ENCODE peak calls at places on chromosomes 4 and X, in eight cellular contexts. O is activated T-helper 1 cell treated with anti-CD3 and anti-CD28 coated beads, Interleukin-2, amount 50 U/mL, for 16 hours; R is T-cell; X is aorta; S is astrocyte of the spinal cord; G is WTC11; C is astrocyte; W is CD8-positive, alpha-beta memory T cell. J is an unnamed sample.

GRCh38 chr4:88439161-88439760 is 17.7 kb upstream of the HERC5 start:
- DNase-seq in O (no peak), R (no peak), X (no peak), S (no peak), G (no peak), C (no peak), W (no peak), J (no peak)

GRCh38 chr4:185797018-185797417 is 15.0 kb downstream of the SORBS2 start:
- DNase-seq in O (no peak), R (no peak), X (no peak), S (no peak), G (no peak), C (no peak), W (no peak), J (no peak)

GRCh38 chr4:25144870-25145481 is 15.3 kb downstream of the SEPSECS start:
- DNase-seq in O (no peak), R (no peak), X (no peak), S (peak), G (no peak), C (peak), W (no peak), J (no peak)

GRCh38 chr4:37138789-37139188 is 105.8 kb upstream of the NWD2 start:
- DNase-seq in O (no peak), R (no peak), X (no peak), S (no peak), G (no peak), C (no peak), W (no peak), J (no peak)

GRCh38 chr4:3687538-3687937 is 78.6 kb upstream of the ADRA2C start:
- DNase-seq in O (no peak), R (no peak), X (peak), S (no peak), G (peak), C (no peak), W (no peak), J (no peak)

GRCh38 chrX:20144491-20144890 is 2.9 kb upstream of the EIF1AX start:
- DNase-seq in O (no peak), R (no peak), X (no peak), S (peak), G (no peak), C (peak), W (no peak), J (no peak)

GRCh38 chrX:38095971-38096529 is 89.7 kb downstream of the SYTL5 start:
- DNase-seq in O (no peak), R (no peak), X (no peak), S (peak), G (no peak), C (peak), W (no peak), J (no peak)

GRCh38 chrX:1450381-1451161 is 2.1 kb downstream of the ASMTL start:
- DNase-seq in O (no peak), R (no peak), X (peak), S (no peak), G (no peak), C (no peak), W (no peak), J (no peak)

GRCh38 chr4:139655116-139655515 is 10.5 kb upstream of the MGST2 start:
- DNase-seq in O (no peak), R (no peak), X (no peak), S (peak), G (no peak), C (peak), W (no peak), J (no peak)

GRCh38 chr4:8269535-8270417 is at the start of gene HTRA3:
- DNase-seq in O (no peak), R (no peak), X (no peak), S (no peak), G (peak), C (no peak), W (no peak), J (no peak)

GRCh38 chrX:40012039-40012799 is 85.5 kb downstream of the BCOR start:
- DNase-seq in O (no peak), R (no peak), X (peak), S (peak), G (no peak), C (peak), W (no peak), J (no peak)

GRCh38 chr4:52956691-52957090 is 94.6 kb downstream of the RASL11B start:
- DNase-seq in O (no peak), R (no peak), X (no peak), S (peak), G (no peak), C (no peak), W (no peak), J (no peak)

GRCh38 chr4:15738877-15739276 is 36.0 kb downstream of the BST1 start:
- DNase-seq in O (no peak), R (no peak), X (no peak), S (peak), G (no peak), C (peak), W (no peak), J (peak)

GRCh38 chrX:74349387-74349786 is 45.4 kb downstream of the ZCCHC13 start:
- DNase-seq in O (no peak), R (no peak), X (no peak), S (peak), G (no peak), C (peak), W (no peak), J (no peak)

GRCh38 chrX:21711126-21711847 is 46.6 kb downstream of the SMPX start:
- DNase-seq in O (no peak), R (no peak), X (no peak), S (no peak), G (no peak), C (no peak), W (no peak), J (no peak)

GRCh38 chr4:31291238-31291637 is 571.1 kb downstream of the PCDH7 start:
- DNase-seq in O (no peak), R (no peak), X (no peak), S (no peak), G (no peak), C (no peak), W (no peak), J (no peak)

GRCh38 chr4:144300616-144301015 is 160.1 kb upstream of the GYPA start:
- DNase-seq in O (no peak), R (no peak), X (no peak), S (no peak), G (no peak), C (no peak), W (no peak), J (no peak)

GRCh38 chrX:109629310-109629709 is 4.3 kb upstream of the KCNE5 start:
- DNase-seq in O (no peak), R (no peak), X (no peak), S (peak), G (no peak), C (no peak), W (no peak), J (peak)

GRCh38 chrX:13085533-13085932 is 41.1 kb upstream of the FAM9C start:
- DNase-seq in O (no peak), R (peak), X (no peak), S (no peak), G (no peak), C (no peak), W (peak), J (no peak)

GRCh38 chrX:64580035-64580434 is 184.8 kb upstream of the MTMR8 start:
- DNase-seq in O (no peak), R (no peak), X (no peak), S (no peak), G (peak), C (no peak), W (no peak), J (no peak)

GRCh38 chr4:1896658-1896991 is 25.4 kb downstream of the NSD2 start:
- DNase-seq in O (no peak), R (no peak), X (no peak), S (no peak), G (no peak), C (no peak), W (no peak), J (no peak)

GRCh38 chr4:185165605-185166063 is 22.6 kb downstream of the SLC25A4 start:
- DNase-seq in O (no peak), R (no peak), X (no peak), S (peak), G (no peak), C (peak), W (peak), J (no peak)

GRCh38 chr4:48795108-48795507 is 15.0 kb upstream of the FRYL start:
- DNase-seq in O (no peak), R (no peak), X (no peak), S (no peak), G (no peak), C (no peak), W (no peak), J (no peak)

GRCh38 chr4:46450556-46450955 is 60.6 kb upstream of the GABRA2 start:
- DNase-seq in O (no peak), R (no peak), X (no peak), S (no peak), G (no peak), C (no peak), W (no peak), J (peak)

GRCh38 chr4:147735413-147736301 is 3.8 kb downstream of the ARHGAP10 start:
- DNase-seq in O (no peak), R (no peak), X (no peak), S (no peak), G (no peak), C (peak), W (no peak), J (no peak)

GRCh38 chr4:108166038-108166437 is 2.7 kb downstream of the LEF1 start:
- DNase-seq in O (no peak), R (peak), X (no peak), S (no peak), G (no peak), C (no peak), W (peak), J (no peak)

GRCh38 chr4:15027921-15028435 is 25.7 kb downstream of the CPEB2 start:
- DNase-seq in O (no peak), R (no peak), X (no peak), S (no peak), G (no peak), C (no peak), W (no peak), J (no peak)

GRCh38 chrX:126929071-126929470 is 109.5 kb downstream of the PRR32 start:
- DNase-seq in O (no peak), R (no peak), X (no peak), S (no peak), G (no peak), C (no peak), W (no peak), J (no peak)

GRCh38 chr4:57158762-57159161 is 48.6 kb upstream of the IGFBP7 start:
- DNase-seq in O (no peak), R (no peak), X (no peak), S (peak), G (no peak), C (peak), W (no peak), J (no peak)

GRCh38 chr4:169305651-169306050 is 34.9 kb upstream of the SH3RF1 start:
- DNase-seq in O (no peak), R (no peak), X (no peak), S (peak), G (no peak), C (peak), W (no peak), J (no peak)

GRCh38 chr4:158481811-158482210 is 39.9 kb upstream of the RXFP1 start:
- DNase-seq in O (no peak), R (no peak), X (no peak), S (no peak), G (no peak), C (no peak), W (no peak), J (no peak)

GRCh38 chr4:148354186-148354585 is 88.0 kb downstream of the NR3C2 start:
- DNase-seq in O (no peak), R (no peak), X (no peak), S (no peak), G (no peak), C (no peak), W (no peak), J (no peak)

GRCh38 chrX:2469196-2469685 is 31.5 kb downstream of the DHRSX start:
- DNase-seq in O (no peak), R (no peak), X (no peak), S (no peak), G (no peak), C (no peak), W (no peak), J (no peak)

GRCh38 chr4:169922632-169923276 is 103.4 kb downstream of the MFAP3L start:
- DNase-seq in O (no peak), R (no peak), X (peak), S (no peak), G (no peak), C (no peak), W (no peak), J (peak)

GRCh38 chr4:73055241-73055897 is 14.1 kb downstream of the COX18 start:
- DNase-seq in O (no peak), R (no peak), X (no peak), S (no peak), G (no peak), C (no peak), W (no peak), J (peak)

GRCh38 chr4:173135241-173135847 is 33.3 kb upstream of the GALNT7 start:
- DNase-seq in O (no peak), R (no peak), X (no peak), S (peak), G (no peak), C (peak), W (no peak), J (no peak)

GRCh38 chrX:132648870-132649269 is 160.0 kb upstream of the MBNL3 start:
- DNase-seq in O (no peak), R (no peak), X (no peak), S (peak), G (no peak), C (peak), W (no peak), J (no peak)

GRCh38 chrX:85992811-85993229 is 54.5 kb downstream of the CHM start:
- DNase-seq in O (no peak), R (no peak), X (no peak), S (peak), G (no peak), C (peak), W (no peak), J (no peak)

GRCh38 chrX:85570496-85570895 is 191.0 kb upstream of the POF1B start:
- DNase-seq in O (no peak), R (no peak), X (no peak), S (no peak), G (no peak), C (no peak), W (no peak), J (no peak)

J was measured in globus pallidus.